ENCODE peak calls at places on chromosome 18, in six cellular contexts. W is breast epithelium, S is adrenal gland, A is HCT116, R is tibial artery, G is BE2C. Y is an unnamed sample.

GRCh38 chr18:76223403-76223802 is 271.6 kb downstream of the ZNF516 start:
- DNase-seq in R (no peak), W (no peak), A (no peak), G (no peak), S (no peak), Y (no peak)

GRCh38 chr18:3799515-3799914 is 349.5 kb downstream of the TGIF1 start:
- DNase-seq in S (no peak), A (no peak), W (no peak), R (no peak), G (no peak), Y (no peak)

GRCh38 chr18:31450409-31450808 is 2.9 kb downstream of the DSG3 start:
- DNase-seq in A (no peak), W (no peak), R (no peak), G (no peak), S (no peak), Y (no peak)

GRCh38 chr18:32308493-32309120 is 118.8 kb downstream of the MEP1B start:
- DNase-seq in A (peak; percentile 72), G (no peak), R (no peak), S (peak; percentile 32), W (no peak), Y (no peak)

GRCh38 chr18:48022531-48023330 is 92.3 kb upstream of the SMAD2 start:
- DNase-seq in A (peak; percentile 62), G (peak; percentile 37), W (no peak), S (peak; percentile 54), R (peak; percentile 59), Y (no peak)

GRCh38 chr18:67217551-67218166 is 298.9 kb downstream of the DSEL start:
- DNase-seq in W (no peak), A (peak; percentile 15), G (peak; percentile 41), S (peak; percentile 45), R (no peak), Y (no peak)

GRCh38 chr18:9150116-9150515 is 13.5 kb downstream of the ANKRD12 start:
- DNase-seq in W (no peak), R (no peak), A (no peak), G (no peak), S (no peak), Y (no peak)

GRCh38 chr18:21336846-21337245 is 94.8 kb downstream of the GREB1L start:
- DNase-seq in A (no peak), R (no peak), G (no peak), W (no peak), S (no peak), Y (no peak)

GRCh38 chr18:48529796-48530195 is 9.0 kb upstream of the CTIF start:
- DNase-seq in W (no peak), R (no peak), S (no peak), A (no peak), G (no peak), Y (no peak)

GRCh38 chr18:47404845-47405244 is 153.4 kb upstream of the SKOR2 start:
- DNase-seq in G (no peak), W (no peak), R (no peak), S (no peak), A (no peak), Y (no peak)

GRCh38 chr18:28281400-28281799 is 104.5 kb upstream of the CDH2 start:
- DNase-seq in S (no peak), W (no peak), G (no peak), R (no peak), A (no peak), Y (no peak)

GRCh38 chr18:3984163-3984757 is 470.8 kb downstream of the DLGAP1 start:
- DNase-seq in A (no peak), G (no peak), W (no peak), S (no peak), R (no peak), Y (no peak)

GRCh38 chr18:48699761-48700160 is 160.9 kb downstream of the CTIF start:
- DNase-seq in G (no peak), S (no peak), R (no peak), A (no peak), W (no peak), Y (no peak)

GRCh38 chr18:22499421-22499820 is 81.7 kb upstream of the CTAGE1 start:
- DNase-seq in G (no peak), R (no peak), W (no peak), A (no peak), S (no peak), Y (no peak)

GRCh38 chr18:853471-853870 is 41.4 kb upstream of the YES1 start:
- DNase-seq in W (no peak), G (no peak), R (no peak), A (no peak), S (no peak), Y (no peak)

GRCh38 chr18:59921384-59921891 is 21.6 kb downstream of the PMAIP1 start:
- DNase-seq in R (no peak), W (no peak), S (no peak), G (no peak), A (no peak), Y (no peak)

GRCh38 chr18:77001041-77001440 is 131.5 kb downstream of the MBP start:
- DNase-seq in W (no peak), A (no peak), R (no peak), S (no peak), G (no peak), Y (no peak)

GRCh38 chr18:41940506-41941215 is 14.4 kb upstream of the PIK3C3 start:
- DNase-seq in S (no peak), R (no peak), G (no peak), A (no peak), W (no peak), Y (no peak)

GRCh38 chr18:2716394-2717326 is 61.1 kb downstream of the SMCHD1 start:
- DNase-seq in W (no peak), A (no peak), G (no peak), S (no peak), R (no peak), Y (peak; percentile 46)

GRCh38 chr18:32333781-32334180 is 136.9 kb downstream of the GAREM1 start:
- DNase-seq in G (no peak), R (no peak), A (no peak), W (no peak), S (no peak), Y (no peak)

DNA sequence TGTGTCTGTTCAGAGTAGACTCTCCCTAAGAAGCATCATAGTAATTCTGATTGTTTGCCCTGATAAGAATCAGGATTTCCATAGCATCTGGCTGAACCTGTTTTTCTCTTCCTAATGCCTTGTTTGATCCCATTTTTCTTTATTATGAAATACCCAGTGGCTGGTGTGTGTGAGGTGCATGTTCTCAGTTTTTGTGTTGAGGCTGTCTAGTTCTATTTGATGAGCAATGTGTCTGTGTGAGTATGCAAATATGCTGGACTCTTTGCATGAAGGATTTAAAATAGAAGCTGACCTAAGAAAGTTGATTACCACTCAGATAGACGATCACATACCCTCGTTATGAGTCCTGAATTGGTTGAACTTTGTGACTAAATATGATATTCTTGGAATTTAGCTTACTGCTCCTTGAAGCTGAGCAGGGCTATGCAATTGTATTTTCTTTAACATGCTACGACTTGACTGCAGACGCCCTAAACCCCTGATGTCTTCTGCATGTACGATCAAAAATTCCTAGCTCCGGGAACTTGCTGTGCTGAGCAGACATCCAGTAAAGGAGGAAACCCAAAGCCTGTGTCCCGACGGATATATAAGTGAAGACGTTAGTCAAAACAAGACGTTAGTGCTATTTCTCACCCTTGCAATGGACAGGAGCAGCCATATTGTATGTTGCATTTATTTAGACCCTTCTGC is 51.3 kb downstream of the SETBP1 start:
- DNase-seq in R (no peak), G (no peak), A (no peak), S (no peak), W (no peak), Y (no peak)
- H3K4me1 ChIP-seq in R (peaks cover 15% of the 10 kb centered on the region), G (peaks cover 20% of the 10 kb centered on the region), A (no peaks in the 10 kb centered on the region), S (no peaks in the 10 kb centered on the region), W (peaks cover 5% of the 10 kb centered on the region), Y (peaks cover 61% of the 10 kb centered on the region)

GRCh38 chr18:56176750-56177149 is 461.6 kb downstream of the TXNL1 start:
- DNase-seq in R (no peak), W (no peak), S (no peak), A (no peak), G (no peak), Y (no peak)

GRCh38 chr18:56171854-56172253 is 466.5 kb downstream of the TXNL1 start:
- DNase-seq in R (no peak), W (no peak), S (no peak), G (no peak), A (no peak), Y (no peak)

GRCh38 chr18:56175309-56175708 is 463.1 kb downstream of the TXNL1 start:
- DNase-seq in A (no peak), R (no peak), W (no peak), G (no peak), S (no peak), Y (no peak)

GRCh38 chr18:56172527-56172926 is 465.9 kb downstream of the TXNL1 start:
- DNase-seq in W (no peak), A (no peak), G (no peak), R (no peak), S (no peak), Y (no peak)

DNA sequence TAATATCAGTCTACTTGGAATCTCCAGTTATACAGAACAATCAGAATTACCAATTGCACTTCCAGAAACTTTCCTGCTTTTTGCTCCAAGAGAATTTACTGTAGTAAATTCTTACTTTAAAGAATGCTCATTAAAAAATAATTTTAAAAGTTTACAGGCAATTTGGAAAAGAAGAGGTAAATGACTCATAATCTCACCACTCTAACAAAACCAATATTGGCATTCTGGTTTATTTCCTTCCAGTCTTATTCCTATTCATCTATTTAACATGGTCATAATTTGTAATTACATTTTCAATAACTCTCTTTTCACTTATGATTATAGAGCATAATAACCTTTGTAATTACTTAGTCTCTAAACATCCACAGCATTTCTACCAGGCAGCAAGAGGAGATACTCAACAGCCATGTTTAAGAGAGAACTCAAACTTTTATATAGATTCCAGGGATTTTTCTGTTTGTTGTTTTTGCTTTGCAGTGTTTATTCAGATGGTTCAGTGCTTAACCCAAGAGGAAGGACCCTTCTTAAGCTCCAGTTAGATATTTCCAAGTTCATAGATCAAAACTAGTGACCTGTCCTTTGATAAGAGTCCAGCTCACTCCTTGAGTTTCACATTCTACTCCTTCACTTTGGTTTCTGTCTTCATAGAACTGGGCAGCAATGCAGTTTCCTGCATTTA is 464.7 kb downstream of the TXNL1 start:
- DNase-seq in G (no peak), A (no peak), S (no peak), R (no peak), W (no peak), Y (no peak)
- H3K9me3 ChIP-seq in G (no peaks in the 10 kb centered on the region), A (peaks cover 1% of the 10 kb centered on the region), S (no peaks in the 10 kb centered on the region), R (no peaks in the 10 kb centered on the region), W (no peaks in the 10 kb centered on the region), Y (no peaks in the 10 kb centered on the region)

GRCh38 chr18:10402876-10403559 is 51.4 kb upstream of the APCDD1 start:
- DNase-seq in A (no peak), R (no peak), G (no peak), W (no peak), S (no peak), Y (no peak)
- TF ChIP-seq CTCF in A (no peak), R (no peak), G (no peak), W (no peak), S (no peak), Y (no peak)

DNA sequence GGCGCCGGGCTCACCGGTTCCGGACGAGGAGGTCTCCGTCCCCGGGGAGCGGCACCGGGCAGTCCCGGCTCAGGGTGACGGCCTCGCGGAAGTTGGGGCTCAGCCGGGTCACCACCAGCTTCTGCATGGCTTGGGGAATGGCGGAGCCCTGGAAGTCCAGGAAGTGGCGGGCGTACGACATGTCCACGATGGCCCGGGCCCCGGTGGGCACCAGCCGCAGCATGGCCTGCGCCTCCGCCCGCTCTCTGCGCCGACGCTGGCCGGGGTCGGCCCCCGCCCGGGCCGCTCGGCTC is 157 bp downstream of the PTGR3 start:
- DNase-seq in W (no peak), R (no peak), S (peak; percentile 35), G (no peak), A (no peak), Y (no peak)
- H3K4me1 ChIP-seq in W (no peaks in the 10 kb centered on the region), R (peaks cover 48% of the 10 kb centered on the region), S (peaks cover 33% of the 10 kb centered on the region), G (no peaks in the 10 kb centered on the region), A (peaks cover 29% of the 10 kb centered on the region), Y (peaks cover 48% of the 10 kb centered on the region)

Y was measured in gastrocnemius medialis.